ENCODE peak calls at places on chromosome 6, in eight cellular contexts. V is psoas muscle, L is tibial nerve, Q is IMR-90, T is body of pancreas, U is cardiac muscle cell, K is Panc1, C is fibroblast of lung. W is an unnamed sample.

GRCh38 chr6:90098025-90098474 is 198.6 kb downstream of the BACH2 start:
- DNase-seq in V (peak), L (peak), Q (peak), T (peak), U (peak), K (no peak), C (peak), W (no peak)

GRCh38 chr6:121886223-121886830 is 450.9 kb downstream of the GJA1 start:
- DNase-seq in V (no peak), L (peak), Q (peak), T (no peak), U (peak), K (no peak), C (peak), W (no peak)

GRCh38 chr6:143323729-143324465 is 126.6 kb downstream of the ADAT2 start:
- DNase-seq in V (no peak), L (no peak), Q (no peak), T (no peak), U (no peak), K (no peak), C (no peak), W (no peak)

GRCh38 chr6:156582509-156582992 is 194.6 kb upstream of the ARID1B start:
- DNase-seq in V (no peak), L (no peak), Q (no peak), T (no peak), U (no peak), K (no peak), C (no peak), W (no peak)

GRCh38 chr6:140957334-140957733 is 1175.4 kb upstream of the GJE1 start:
- DNase-seq in V (no peak), L (no peak), Q (no peak), T (no peak), U (no peak), K (no peak), C (no peak), W (no peak)

GRCh38 chr6:33197431-33198048 is 2.9 kb downstream of the RXRB start:
- DNase-seq in V (peak), L (no peak), Q (peak), T (peak), U (peak), K (no peak), C (peak), W (no peak)

GRCh38 chr6:15341311-15341710 is 95.4 kb downstream of the JARID2 start:
- DNase-seq in V (no peak), L (no peak), Q (no peak), T (no peak), U (no peak), K (no peak), C (no peak), W (no peak)

GRCh38 chr6:159074866-159075265 is 30.1 kb upstream of the TAGAP start:
- DNase-seq in V (no peak), L (no peak), Q (no peak), T (no peak), U (no peak), K (no peak), C (no peak), W (no peak)

GRCh38 chr6:111534366-111534765 is 51.3 kb upstream of the REV3L start:
- DNase-seq in V (peak), L (peak), Q (peak), T (peak), U (peak), K (no peak), C (peak), W (no peak)

GRCh38 chr6:148745926-148746325 is 904 bp upstream of the UST start:
- DNase-seq in V (no peak), L (no peak), Q (no peak), T (no peak), U (no peak), K (no peak), C (no peak), W (no peak)

GRCh38 chr6:118537579-118537978 is 10.5 kb upstream of the PLN start:
- DNase-seq in V (no peak), L (no peak), Q (no peak), T (no peak), U (peak), K (no peak), C (no peak), W (no peak)

GRCh38 chr6:75600694-75601265 is 900 bp upstream of the SENP6 start:
- DNase-seq in V (no peak), L (no peak), Q (no peak), T (no peak), U (no peak), K (no peak), C (peak), W (no peak)

GRCh38 chr6:57220083-57220703 is 1.9 kb downstream of the RAB23 start:
- DNase-seq in V (no peak), L (no peak), Q (no peak), T (no peak), U (no peak), K (no peak), C (no peak), W (no peak)

GRCh38 chr6:128929869-128930268 is 46.9 kb downstream of the LAMA2 start:
- DNase-seq in V (peak), L (no peak), Q (no peak), T (no peak), U (no peak), K (no peak), C (no peak), W (no peak)

GRCh38 chr6:68834561-68834960 is 199.5 kb downstream of the ADGRB3 start:
- DNase-seq in V (no peak), L (no peak), Q (no peak), T (no peak), U (no peak), K (no peak), C (peak), W (no peak)

GRCh38 chr6:102766946-102767345 is 1373.4 kb downstream of the GRIK2 start:
- DNase-seq in V (no peak), L (no peak), Q (peak), T (no peak), U (no peak), K (no peak), C (peak), W (no peak)

GRCh38 chr6:135647521-135647920 is 150.0 kb upstream of the AHI1 start:
- DNase-seq in V (no peak), L (no peak), Q (no peak), T (no peak), U (no peak), K (no peak), C (no peak), W (no peak)

GRCh38 chr6:166957087-166957804 is 896 bp upstream of the RNASET2 start:
- DNase-seq in V (peak), L (peak), Q (no peak), T (peak), U (peak), K (no peak), C (no peak), W (no peak)

GRCh38 chr6:168741305-168741704 is 300.3 kb downstream of the SMOC2 start:
- DNase-seq in V (no peak), L (no peak), Q (no peak), T (no peak), U (no peak), K (no peak), C (no peak), W (no peak)

GRCh38 chr6:146358341-146359046 is 185.1 kb upstream of the RAB32 start:
- DNase-seq in V (no peak), L (no peak), Q (no peak), T (no peak), U (peak), K (no peak), C (peak), W (no peak)

GRCh38 chr6:157221049-157221816 is 102.1 kb downstream of the TMEM242 start:
- DNase-seq in V (peak), L (peak), Q (peak), T (peak), U (peak), K (peak), C (peak), W (peak)

GRCh38 chr6:24902782-24903181 is 33.0 kb downstream of the RIPOR2 start:
- DNase-seq in V (peak), L (no peak), Q (peak), T (no peak), U (peak), K (no peak), C (peak), W (no peak)

GRCh38 chr6:116190550-116190949 is 63.3 kb downstream of the TSPYL4 start:
- DNase-seq in V (no peak), L (no peak), Q (peak), T (no peak), U (peak), K (no peak), C (peak), W (no peak)

GRCh38 chr6:133505680-133506079 is 264.5 kb downstream of the EYA4 start:
- DNase-seq in V (no peak), L (no peak), Q (no peak), T (no peak), U (no peak), K (no peak), C (no peak), W (no peak)

GRCh38 chr6:65126667-65127066 is 580.4 kb downstream of the EYS start:
- DNase-seq in V (no peak), L (no peak), Q (no peak), T (no peak), U (no peak), K (no peak), C (no peak), W (no peak)

GRCh38 chr6:126422912-126423311 is 83.0 kb downstream of the CENPW start:
- DNase-seq in V (no peak), L (no peak), Q (no peak), T (no peak), U (no peak), K (no peak), C (no peak), W (no peak)

GRCh38 chr6:46104209-46104608 is 25.6 kb upstream of the ENPP4 start:
- DNase-seq in V (no peak), L (no peak), Q (no peak), T (no peak), U (no peak), K (no peak), C (no peak), W (no peak)

GRCh38 chr6:129672883-129673631 is 36.9 kb downstream of the ARHGAP18 start:
- DNase-seq in V (no peak), L (no peak), Q (peak), T (no peak), U (peak), K (peak), C (peak), W (no peak)

GRCh38 chr6:47362857-47363461 is 53.3 kb upstream of the TNFRSF21 start:
- DNase-seq in V (no peak), L (no peak), Q (no peak), T (no peak), U (no peak), K (no peak), C (peak), W (no peak)

DNA sequence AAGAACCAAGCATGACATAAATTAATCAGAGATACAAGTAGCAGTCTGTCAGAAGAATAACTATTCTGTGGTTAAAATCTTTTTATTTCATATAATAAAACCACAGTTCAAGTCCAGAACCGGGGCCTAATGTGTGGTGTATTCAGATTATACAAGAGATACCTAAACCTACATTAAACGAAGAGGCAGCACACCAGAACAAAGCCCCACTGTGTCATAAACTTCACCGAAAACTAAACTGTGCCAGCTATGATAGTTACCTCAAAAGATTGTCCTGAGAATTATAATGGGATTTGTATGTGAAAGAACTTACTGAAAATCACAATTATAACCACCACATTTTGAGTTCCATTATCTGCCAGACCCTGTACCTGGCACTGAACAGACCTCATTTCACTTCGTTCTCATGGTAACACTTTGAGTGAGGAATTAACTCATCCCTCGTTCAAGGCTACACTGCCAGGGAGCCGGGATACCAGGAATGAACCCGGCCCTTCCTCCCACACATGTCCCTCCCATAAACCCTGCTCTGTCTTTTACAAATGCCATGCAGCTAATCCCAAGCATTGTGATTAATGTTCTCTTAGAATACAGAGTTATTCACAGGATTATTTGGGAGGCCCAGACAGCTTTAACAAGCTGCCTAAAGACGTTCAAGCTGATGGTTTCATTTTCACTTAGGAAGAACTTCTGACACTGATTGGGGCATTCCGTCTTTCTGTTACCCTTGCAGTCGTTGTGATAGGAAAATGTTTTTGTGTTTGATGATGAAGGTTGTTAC is 42.7 kb upstream of the CD83 start:
- DNase-seq in V (no peak), L (no peak), Q (peak), T (no peak), U (peak), K (no peak), C (peak), W (no peak)
- H3K27ac ChIP-seq in V (peak), L (peak), Q (peak), T (no peak), U (no peak), K (peak), C (peak), W (no peak)

DNA sequence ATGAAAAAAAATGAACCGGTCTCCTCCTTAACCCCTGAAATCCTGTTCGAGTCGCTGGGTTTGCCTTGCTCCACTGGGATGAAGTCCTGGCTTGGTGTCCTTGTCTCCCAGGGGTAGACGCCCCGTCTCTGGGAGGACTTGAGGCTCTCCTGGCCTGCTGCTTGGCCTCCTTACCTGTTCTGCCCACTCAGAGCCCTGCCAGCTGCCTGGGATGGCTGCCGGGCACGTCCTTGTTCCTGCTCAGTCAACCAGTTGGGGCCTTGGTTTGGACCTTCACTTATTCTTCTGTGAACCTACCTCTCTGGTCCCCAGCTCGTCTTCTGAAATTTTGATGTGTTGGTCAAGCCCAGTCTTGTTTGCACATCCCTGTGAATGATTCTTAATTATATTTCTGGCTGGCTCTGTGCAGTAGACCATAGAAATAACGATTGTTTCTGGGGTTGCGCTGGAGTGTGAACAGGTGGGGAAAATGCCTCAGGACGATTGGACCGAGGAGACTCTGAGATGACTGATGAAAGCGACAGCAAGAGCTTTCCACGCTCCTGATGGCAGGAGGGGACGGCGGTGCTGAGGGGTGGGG is 126.5 kb upstream of the ESR1 start:
- DNase-seq in V (no peak), L (no peak), Q (no peak), T (no peak), U (no peak), K (no peak), C (no peak), W (no peak)
- H3K27ac ChIP-seq in V (no peak), L (peak), Q (no peak), T (no peak), U (no peak), K (no peak), C (no peak), W (no peak)

DNA sequence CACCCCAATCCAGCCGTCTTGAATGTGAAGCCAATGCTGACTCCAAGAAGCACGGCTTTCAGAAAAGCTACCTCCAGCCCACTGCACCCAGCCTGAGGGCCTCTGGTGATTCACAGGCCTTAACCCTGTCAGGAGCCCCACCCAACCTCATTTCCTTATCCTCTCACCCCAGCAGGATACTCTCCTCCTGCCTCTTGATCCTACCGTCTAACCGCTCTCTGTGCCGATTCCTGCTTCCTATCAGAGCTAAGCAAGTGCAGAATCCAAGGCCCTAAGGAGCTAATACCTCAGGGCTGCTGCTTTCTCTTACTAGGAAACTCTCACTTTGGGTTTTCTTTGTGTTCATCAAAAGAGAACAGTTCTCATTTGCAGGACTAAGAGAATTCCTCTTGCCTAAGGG is 47.2 kb downstream of the TRERF1 start:
- DNase-seq in V (no peak), L (no peak), Q (peak), T (no peak), U (peak), K (no peak), C (peak), W (no peak)
- H3K27ac ChIP-seq in V (peak), L (no peak), Q (peak), T (no peak), U (no peak), K (peak), C (peak), W (no peak)

GRCh38 chr6:34573567-34574183 is 17.5 kb upstream of the SPDEF start:
- DNase-seq in V (peak), L (no peak), Q (no peak), T (no peak), U (no peak), K (no peak), C (no peak), W (no peak)

GRCh38 chr6:34571388-34571787 is 15.3 kb upstream of the SPDEF start:
- DNase-seq in V (peak), L (no peak), Q (no peak), T (no peak), U (peak), K (no peak), C (no peak), W (no peak)

GRCh38 chr6:34572585-34572984 is 16.5 kb upstream of the SPDEF start:
- DNase-seq in V (peak), L (no peak), Q (no peak), T (no peak), U (no peak), K (no peak), C (no peak), W (no peak)

GRCh38 chr6:34570066-34570833 is 14.1 kb upstream of the SPDEF start:
- DNase-seq in V (no peak), L (no peak), Q (no peak), T (no peak), U (no peak), K (no peak), C (no peak), W (no peak)

DNA sequence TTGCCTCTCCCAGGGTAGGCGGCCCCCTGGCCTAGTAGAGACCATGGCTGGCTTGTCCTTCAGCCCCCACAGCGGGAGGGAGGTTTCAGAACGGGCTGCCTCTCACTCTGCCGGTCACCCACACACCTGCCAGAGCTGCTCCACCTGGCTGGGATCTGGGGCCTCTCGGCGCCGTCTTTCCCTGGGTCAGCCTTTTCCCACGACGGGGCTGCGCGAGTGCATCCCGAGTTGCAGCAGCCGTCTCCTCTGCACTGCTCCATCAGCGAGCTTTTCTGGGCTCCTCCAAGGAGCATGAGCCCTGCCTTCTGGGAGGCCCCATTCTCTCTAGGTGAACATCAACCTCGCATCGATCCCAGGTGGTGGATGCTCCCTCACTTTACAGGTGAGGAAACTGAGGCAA is 15.9 kb upstream of the SPDEF start:
- DNase-seq in V (peak), L (no peak), Q (no peak), T (no peak), U (no peak), K (no peak), C (no peak), W (no peak)
- H3K27ac ChIP-seq in V (no peak), L (no peak), Q (no peak), T (no peak), U (no peak), K (no peak), C (no peak), W (no peak)

W was measured in substantia nigra.